ENCODE peak calls at places on chromosomes 3 and 15, in seven cellular contexts. L is endothelial cell of umbilical vein, M is renal cortical epithelial cell, G is epithelial cell of esophagus, W is heart right ventricle, E is SJSA1, S is EL. I is an unnamed sample.

GRCh38 chr15:34753236-34753894 is 1.4 kb downstream of the GJD2 start:
- DNase-seq in L (peak), M (peak), G (peak), W (no peak), E (peak), S (peak), I (no peak)

GRCh38 chr3:64687381-64687780 is 419 bp downstream of the ADAMTS9 start:
- DNase-seq in L (peak), M (no peak), G (no peak), W (no peak), E (peak), S (no peak), I (no peak)

GRCh38 chr3:71464613-71465012 is 118.9 kb downstream of the FOXP1 start:
- DNase-seq in L (no peak), M (no peak), G (no peak), W (no peak), E (no peak), S (no peak), I (no peak)

GRCh38 chr3:135981701-135982403 is 16.3 kb downstream of the PPP2R3A start:
- DNase-seq in L (no peak), M (no peak), G (no peak), W (no peak), E (no peak), S (no peak), I (no peak)

GRCh38 chr3:99777210-99777549 is 40.5 kb upstream of the CMSS1 start:
- DNase-seq in L (no peak), M (no peak), G (no peak), W (no peak), E (no peak), S (no peak), I (no peak)

GRCh38 chr3:169440926-169441325 is 222.6 kb downstream of the MECOM start:
- DNase-seq in L (no peak), M (no peak), G (no peak), W (no peak), E (no peak), S (no peak), I (no peak)

GRCh38 chr3:126546013-126546412 is 12.7 kb downstream of the C3orf22 start:
- DNase-seq in L (no peak), M (no peak), G (no peak), W (no peak), E (no peak), S (no peak), I (peak)

GRCh38 chr3:135040321-135041110 is 245.5 kb downstream of the EPHB1 start:
- DNase-seq in L (no peak), M (no peak), G (no peak), W (no peak), E (no peak), S (no peak), I (no peak)

GRCh38 chr3:87461036-87461435 is 184.7 kb upstream of the POU1F1 start:
- DNase-seq in L (no peak), M (no peak), G (peak), W (no peak), E (no peak), S (no peak), I (no peak)

GRCh38 chr3:197030379-197031314 is 1.0 kb upstream of the MELTF start:
- DNase-seq in L (no peak), M (no peak), G (no peak), W (no peak), E (no peak), S (no peak), I (no peak)

GRCh38 chr3:13552855-13553652 is 4.1 kb downstream of the FBLN2 start:
- DNase-seq in L (no peak), M (no peak), G (no peak), W (no peak), E (no peak), S (no peak), I (no peak)

GRCh38 chr3:15305366-15305844 is 27.0 kb downstream of the SH3BP5 start:
- DNase-seq in L (peak), M (no peak), G (peak), W (no peak), E (no peak), S (no peak), I (peak)

GRCh38 chr3:160393346-160394008 is 5.5 kb downstream of the IFT80 start:
- DNase-seq in L (no peak), M (no peak), G (no peak), W (no peak), E (no peak), S (no peak), I (no peak)

GRCh38 chr3:23193835-23194234 is 9.3 kb upstream of the UBE2E2 start:
- DNase-seq in L (no peak), M (no peak), G (no peak), W (no peak), E (no peak), S (no peak), I (no peak)

GRCh38 chr15:71261934-71262333 is 146.7 kb downstream of the THSD4 start:
- DNase-seq in L (no peak), M (no peak), G (no peak), W (no peak), E (no peak), S (no peak), I (no peak)

GRCh38 chr3:140288575-140288974 is 353.6 kb downstream of the CLSTN2 start:
- DNase-seq in L (no peak), M (peak), G (peak), W (no peak), E (no peak), S (no peak), I (no peak)

GRCh38 chr3:156551746-156552145 is 3.2 kb downstream of the SSR3 start:
- DNase-seq in L (no peak), M (peak), G (peak), W (no peak), E (peak), S (peak), I (no peak)

GRCh38 chr3:71430941-71431552 is 152.5 kb downstream of the FOXP1 start:
- DNase-seq in L (no peak), M (peak), G (peak), W (no peak), E (no peak), S (peak), I (no peak)

GRCh38 chr3:43153189-43154083 is 47.6 kb upstream of the POMGNT2 start:
- DNase-seq in L (no peak), M (no peak), G (no peak), W (peak), E (no peak), S (peak), I (peak)

GRCh38 chr3:87088366-87088983 is 97.5 kb upstream of the VGLL3 start:
- DNase-seq in L (no peak), M (no peak), G (no peak), W (no peak), E (peak), S (no peak), I (peak)

GRCh38 chr3:125214738-125215137 is 2.2 kb upstream of the SLC12A8 start:
- DNase-seq in L (no peak), M (no peak), G (no peak), W (no peak), E (no peak), S (peak), I (no peak)

GRCh38 chr3:197256836-197257444 is 41.5 kb downstream of the DLG1 start:
- DNase-seq in L (peak), M (peak), G (peak), W (no peak), E (peak), S (peak), I (no peak)

GRCh38 chr15:39459538-39459937 is 121.3 kb upstream of the THBS1 start:
- DNase-seq in L (peak), M (no peak), G (no peak), W (no peak), E (no peak), S (no peak), I (no peak)

GRCh38 chr3:63912768-63913588 is 795 bp upstream of the SCAANT1 start:
- DNase-seq in L (peak), M (peak), G (peak), W (peak), E (peak), S (peak), I (peak)

GRCh38 chr3:104628185-104628789 is 738.4 kb upstream of the ALCAM start:
- DNase-seq in L (peak), M (peak), G (peak), W (no peak), E (peak), S (peak), I (no peak)

GRCh38 chr15:48721061-48721810 is 75.7 kb upstream of the FBN1 start:
- DNase-seq in L (no peak), M (no peak), G (no peak), W (no peak), E (no peak), S (peak), I (peak)

I was measured in sigmoid colon.